ENCODE peak calls at places on chromosome 16, in five cellular contexts. R, P, T, B and E are unnamed samples.

GRCh38 chr16:9061358-9061813 is 30.1 kb upstream of the HAPSTR1 start:
- DNase-seq in R (no peak), P (no peak), T (peak), B (no peak), E (no peak)

GRCh38 chr16:50036426-50036825 is 11.4 kb downstream of the CNEP1R1 start:
- DNase-seq in R (no peak), P (no peak), T (no peak), B (no peak), E (no peak)

GRCh38 chr16:53780051-53780450 is 76.1 kb downstream of the FTO start:
- DNase-seq in R (no peak), P (no peak), T (no peak), B (no peak), E (no peak)

GRCh38 chr16:2213817-2214720 is 571 bp downstream of the PGP start:
- DNase-seq in R (no peak), P (no peak), T (no peak), B (no peak), E (no peak)

GRCh38 chr16:57145046-57145963 is 40.5 kb downstream of the PSME3IP1 start:
- DNase-seq in R (no peak), P (no peak), T (no peak), B (no peak), E (no peak)

GRCh38 chr16:57530531-57531252 is 5.7 kb downstream of the CCDC102A start:
- DNase-seq in R (no peak), P (no peak), T (no peak), B (no peak), E (no peak)

GRCh38 chr16:88442435-88442810 is 10.7 kb upstream of the ZFPM1 start:
- DNase-seq in R (no peak), P (no peak), T (no peak), B (no peak), E (no peak)

GRCh38 chr16:63129411-63130125 is 1093.3 kb upstream of the CDH8 start:
- DNase-seq in R (no peak), P (no peak), T (no peak), B (no peak), E (no peak)

GRCh38 chr16:30927789-30928378 is 4.5 kb downstream of the FBXL19 start:
- DNase-seq in R (peak), P (no peak), T (peak), B (peak), E (no peak)

GRCh38 chr16:4135537-4135936 is 19.3 kb upstream of the ADCY9 start:
- DNase-seq in R (no peak), P (no peak), T (no peak), B (no peak), E (no peak)

GRCh38 chr16:4134434-4134833 is 18.2 kb upstream of the ADCY9 start:
- DNase-seq in R (no peak), P (no peak), T (no peak), B (no peak), E (no peak)

GRCh38 chr16:4133897-4134372 is 17.7 kb upstream of the ADCY9 start:
- DNase-seq in R (no peak), P (no peak), T (no peak), B (no peak), E (no peak)

GRCh38 chr16:4137438-4137837 is 21.2 kb upstream of the ADCY9 start:
- DNase-seq in R (no peak), P (no peak), T (no peak), B (no peak), E (no peak)

DNA sequence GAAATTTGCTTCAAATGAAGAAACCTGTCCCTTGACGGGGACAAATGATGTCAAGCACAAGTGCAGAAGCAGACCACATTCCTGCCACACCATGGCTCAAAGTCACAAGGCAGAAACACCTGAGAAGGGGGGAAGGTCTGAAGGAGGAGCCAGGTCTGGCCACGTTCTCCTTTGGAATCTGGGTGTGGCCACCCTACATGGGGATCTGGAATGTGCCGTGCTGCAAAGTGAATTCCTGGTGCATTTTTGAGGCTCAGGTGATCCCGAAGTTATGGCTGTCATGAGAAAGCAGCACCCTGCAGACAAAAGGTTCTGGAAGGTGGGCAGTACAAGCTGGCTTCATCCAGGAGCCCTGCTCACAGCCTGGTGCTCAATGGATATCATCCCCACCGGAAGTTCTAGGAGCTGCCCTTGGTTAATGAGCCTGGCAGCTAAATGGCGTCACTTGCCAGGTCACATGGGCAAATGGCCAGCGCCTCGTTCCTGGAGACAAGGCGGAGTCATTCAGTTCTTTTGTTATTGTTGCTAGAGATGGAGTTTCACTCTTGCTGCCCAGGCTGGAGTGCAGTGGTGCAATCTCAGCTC is 20.1 kb upstream of the ADCY9 start:
- DNase-seq in R (peak), P (no peak), T (no peak), B (no peak), E (no peak)
- TF ChIP-seq CTCF in R (peak), P (no peak), T (no peak), B (no peak), E (no peak)

GRCh38 chr16:70582280-70582978 is 58.8 kb downstream of the SF3B3 start:
- DNase-seq in R (no peak), P (no peak), T (no peak), B (no peak), E (no peak)
- TF ChIP-seq CTCF in R (peak), P (no peak), T (no peak), B (peak), E (no peak)

DNA sequence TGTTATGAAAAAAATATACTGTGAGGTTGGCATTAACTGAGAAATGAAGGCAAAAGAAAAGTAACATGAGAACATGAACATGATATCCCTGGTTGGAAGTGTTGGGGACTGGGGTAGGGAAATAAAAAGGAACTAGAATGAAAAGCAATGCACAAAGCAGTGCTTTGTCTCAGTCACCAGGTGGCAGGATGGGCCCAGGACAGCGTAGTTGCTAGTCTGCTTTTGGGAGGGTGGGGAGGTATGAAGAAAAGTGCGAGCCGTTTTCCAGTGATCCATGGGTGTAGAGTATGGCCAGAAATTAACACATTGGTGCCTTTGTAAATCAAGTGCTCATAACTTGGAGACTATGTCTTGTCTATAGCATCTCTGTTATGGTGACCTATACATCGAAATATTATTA is 662.5 kb upstream of the SALL1 start:
- DNase-seq in R (no peak), P (no peak), T (no peak), B (no peak), E (no peak)
- TF ChIP-seq CTCF in R (peak), P (no peak), T (no peak), B (no peak), E (no peak)

DNA sequence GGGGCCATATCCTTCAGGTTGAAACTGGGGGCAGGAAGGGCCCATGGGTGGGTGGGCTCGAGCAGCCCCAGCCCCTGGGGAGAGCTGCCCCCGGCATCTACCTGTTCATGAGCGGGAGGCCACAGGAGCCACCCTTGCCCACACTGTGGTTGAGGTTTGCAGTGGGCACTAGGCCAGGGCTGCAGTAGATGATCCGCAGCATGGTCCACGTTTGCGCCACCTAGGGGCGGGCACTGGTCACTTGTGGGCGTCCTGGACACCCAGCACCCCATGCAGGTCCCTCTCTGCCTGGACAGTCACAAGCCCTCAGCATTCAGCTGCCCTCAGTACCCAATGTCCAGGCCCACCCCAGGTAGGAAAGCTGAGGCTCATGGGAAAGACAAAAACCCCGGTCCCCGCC is 1.8 kb upstream of the JMJD8 start:
- DNase-seq in R (no peak), P (peak), T (no peak), B (peak), E (no peak)
- TF ChIP-seq CTCF in R (peak), P (no peak), T (no peak), B (peak), E (no peak)

GRCh38 chr16:399278-400019 is 2.2 kb upstream of the DECR2 start:
- DNase-seq in R (no peak), P (no peak), T (no peak), B (no peak), E (no peak)

GRCh38 chr16:400061-400540 is 1.6 kb upstream of the DECR2 start:
- DNase-seq in R (no peak), P (no peak), T (no peak), B (no peak), E (no peak)

GRCh38 chr16:398551-399277 is 1.7 kb downstream of the NME4 start:
- DNase-seq in R (no peak), P (no peak), T (no peak), B (no peak), E (no peak)

GRCh38 chr16:404971-405486 is 3.3 kb downstream of the DECR2 start:
- DNase-seq in R (no peak), P (no peak), T (no peak), B (no peak), E (no peak)

GRCh38 chr16:401468-402348 is at the start of gene DECR2:
- DNase-seq in R (peak), P (peak), T (peak), B (peak), E (peak)
- TF ChIP-seq CTCF in R (peak), P (peak), T (peak), B (peak), E (peak)

GRCh38 chr16:85289760-85290625 is 177.7 kb upstream of the CIBAR2 start:
- DNase-seq in R (no peak), P (no peak), T (no peak), B (no peak), E (no peak)
- TF ChIP-seq CTCF in R (peak), P (no peak), T (no peak), B (no peak), E (no peak)

DNA sequence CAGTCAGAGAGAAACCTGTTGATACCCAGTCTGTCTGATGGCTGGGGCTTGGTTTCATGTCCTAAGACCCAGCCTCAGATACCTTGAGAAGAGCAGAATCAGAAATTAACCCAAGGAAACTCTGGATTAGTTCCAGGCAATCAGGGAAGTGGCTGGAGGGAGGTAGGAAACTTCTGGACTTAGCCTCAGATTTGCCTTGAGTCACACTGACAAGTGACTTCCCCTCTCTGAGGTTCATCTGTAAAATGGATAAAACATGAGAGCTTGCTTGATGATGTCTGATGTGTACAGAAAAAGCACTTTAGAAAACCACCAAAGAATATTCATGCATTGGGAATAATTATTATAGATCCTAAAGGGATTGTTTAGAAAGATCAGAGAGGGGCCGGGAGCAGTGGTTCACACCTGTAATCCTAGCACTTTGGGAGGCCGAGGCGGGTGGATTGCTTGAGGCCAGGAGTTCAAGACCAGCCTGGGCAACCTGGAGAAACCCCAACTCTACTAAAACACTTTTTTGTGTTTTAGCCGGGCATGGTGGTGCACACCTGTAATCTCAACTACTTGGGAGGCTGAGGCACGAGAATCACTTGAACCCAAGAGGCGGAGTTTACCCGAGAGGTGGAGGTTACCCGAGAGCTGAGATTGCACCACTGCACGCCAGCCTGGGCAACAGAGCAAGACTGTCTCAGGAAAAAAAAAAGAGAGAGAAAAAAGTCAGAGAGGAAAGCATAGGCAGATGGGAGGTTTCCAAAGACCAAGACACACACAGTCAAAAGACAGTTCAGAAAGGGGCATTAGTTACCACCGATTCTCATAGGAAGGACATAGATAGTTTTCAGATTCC is 3.8 kb downstream of the CIITA start:
- DNase-seq in R (no peak), P (no peak), T (no peak), B (no peak), E (no peak)
- TF ChIP-seq CTCF in R (no peak), P (no peak), T (no peak), B (no peak), E (no peak)

GRCh38 chr16:79334127-79334526 is 266.4 kb downstream of the MAF start:
- DNase-seq in R (no peak), P (no peak), T (no peak), B (no peak), E (no peak)
- TF ChIP-seq CTCF in R (peak), P (peak), T (no peak), B (no peak), E (peak)